ENCODE peak calls at places on chromosomes 11 and 22, in four cellular contexts. E is hepatic stellate cell, V is A172, U is fibroblast of lung. W is an unnamed sample.
A peak's percentile ranks its signal among the peaks of the same experiment; 100 is the strongest.

GRCh38 chr22:38239101-38239761 is 33.6 kb downstream of the TMEM184B start:
- DNase-seq in E (peak; percentile 97), U (peak; percentile 95), V (peak; percentile 90), W (no peak)

GRCh38 chr11:67024410-67024809 is 1.5 kb downstream of the SYT12 start:
- DNase-seq in V (peak; percentile 81), E (no peak), U (peak; percentile 30), W (no peak)

GRCh38 chr22:27662359-27663030 is 139.1 kb downstream of the MN1 start:
- DNase-seq in U (no peak), E (no peak), V (peak; percentile 7), W (no peak)

GRCh38 chr11:47257518-47258316 is at the start of gene NR1H3:
- DNase-seq in V (peak; percentile 52), E (peak; percentile 83), U (peak; percentile 68), W (peak; percentile 26)

GRCh38 chr11:15539645-15540044 is 424.9 kb downstream of the INSC start:
- DNase-seq in U (no peak), V (no peak), E (no peak), W (no peak)

GRCh38 chr11:67372993-67373915 is at the start of gene CLCF1:
- DNase-seq in U (peak; percentile 94), E (peak; percentile 87), V (peak; percentile 84), W (peak; percentile 70)

GRCh38 chr11:14578551-14578956 is 58.4 kb upstream of the PSMA1 start:
- DNase-seq in V (peak; percentile 41), U (peak; percentile 21), E (no peak), W (peak; percentile 1)

GRCh38 chr22:40041738-40042137 is 47.0 kb downstream of the FAM83F start:
- DNase-seq in U (no peak), E (no peak), V (no peak), W (no peak)

GRCh38 chr11:94134651-94135512 is 6.2 kb downstream of the PANX1 start:
- DNase-seq in U (peak; percentile 96), E (peak; percentile 57), V (peak; percentile 84), W (peak; percentile 82)

GRCh38 chr11:46220313-46220712 is 57.1 kb upstream of the CREB3L1 start:
- DNase-seq in V (no peak), E (no peak), U (no peak), W (no peak)

GRCh38 chr11:117096140-117096972 is 1.9 kb downstream of the SIK3 start:
- DNase-seq in U (no peak), E (no peak), V (no peak), W (no peak)

GRCh38 chr11:2314525-2315394 is 12.9 kb downstream of the TSPAN32 start:
- DNase-seq in U (peak; percentile 79), V (peak; percentile 90), E (peak; percentile 68), W (no peak)

GRCh38 chr11:134067486-134067885 is 1.4 kb upstream of the JAM3 start:
- DNase-seq in V (no peak), U (no peak), E (no peak), W (no peak)

GRCh38 chr11:95157824-95158223 is 68.2 kb downstream of the ENDOD1 start:
- DNase-seq in E (no peak), V (no peak), U (no peak), W (no peak)

GRCh38 chr11:128891410-128891861 is 280 bp downstream of the KCNJ5 start:
- DNase-seq in U (no peak), V (no peak), E (no peak), W (no peak)

GRCh38 chr11:111443640-111444039 is 64.6 kb upstream of the POU2AF1 start:
- DNase-seq in V (no peak), E (no peak), U (no peak), W (no peak)

GRCh38 chr11:68692115-68692514 is 7.8 kb downstream of the GAL start:
- DNase-seq in E (no peak), U (no peak), V (no peak), W (no peak)

GRCh38 chr11:57713849-57714248 is 1.5 kb downstream of the TMX2 start:
- DNase-seq in V (no peak), E (no peak), U (no peak), W (no peak)

GRCh38 chr11:122108192-122108799 is 7.7 kb downstream of the BLID start:
- DNase-seq in U (no peak), V (peak; percentile 62), E (no peak), W (peak; percentile 28)

GRCh38 chr22:41565403-41566054 is 4.7 kb downstream of the CSDC2 start:
- DNase-seq in V (peak; percentile 91), U (peak; percentile 84), E (peak; percentile 88), W (peak; percentile 37)

GRCh38 chr11:75463106-75463774 is 30.2 kb upstream of the KLHL35 start:
- DNase-seq in V (no peak), U (no peak), E (no peak), W (no peak)

GRCh38 chr11:126132319-126132718 is 69.7 kb upstream of the CDON start:
- DNase-seq in U (peak; percentile 87), V (peak; percentile 59), E (no peak), W (no peak)

GRCh38 chr22:28547132-28547842 is 132.4 kb downstream of the TTC28 start:
- DNase-seq in V (peak; percentile 33), U (peak; percentile 88), E (peak; percentile 61), W (no peak)

GRCh38 chr11:64343740-64344133 is 3.7 kb downstream of the CCDC88B start:
- DNase-seq in V (no peak), U (no peak), E (peak; percentile 42), W (no peak)

GRCh38 chr22:37552560-37553163 is 7.6 kb upstream of the CDC42EP1 start:
- DNase-seq in V (peak; percentile 65), U (peak; percentile 58), E (peak; percentile 81), W (peak; percentile 45)

GRCh38 chr22:19524170-19525115 is at the start of gene CLDN5:
- DNase-seq in U (peak; percentile 21), E (peak; percentile 54), V (no peak), W (no peak)

GRCh38 chr11:63583288-63583687 is 20.1 kb upstream of the PLAAT2 start:
- DNase-seq in V (no peak), E (no peak), U (no peak), W (no peak)

GRCh38 chr11:103898065-103898464 is 138.4 kb upstream of the DDI1 start:
- DNase-seq in V (no peak), E (no peak), U (no peak), W (no peak)

GRCh38 chr22:29167032-29167911 is 38.4 kb upstream of the EMID1 start:
- DNase-seq in V (no peak), U (no peak), E (no peak), W (no peak)

GRCh38 chr22:47213571-47214230 is 451.3 kb downstream of the TBC1D22A start:
- DNase-seq in U (no peak), E (no peak), V (no peak), W (peak; percentile 1)

GRCh38 chr11:45178890-45179663 is 32.6 kb downstream of the PRDM11 start:
- DNase-seq in U (peak; percentile 84), E (peak; percentile 49), V (peak; percentile 82), W (peak; percentile 79)

GRCh38 chr11:98531576-98531975 is 489.2 kb upstream of the CNTN5 start:
- DNase-seq in V (no peak), E (no peak), U (no peak), W (no peak)

GRCh38 chr11:75301602-75302345 is 49.7 kb downstream of the ARRB1 start:
- DNase-seq in U (no peak), E (no peak), V (no peak), W (no peak)

GRCh38 chr11:102837646-102838045 is 5.8 kb downstream of the MMP3 start:
- DNase-seq in E (no peak), V (no peak), U (no peak), W (no peak)

GRCh38 chr11:34278708-34279297 is 79.0 kb downstream of the ABTB2 start:
- DNase-seq in V (no peak), U (no peak), E (no peak), W (no peak)

W was measured in kidney glomerular epithelial cell.